ENCODE peak calls at places on chromosomes 6 and 20, in four cellular contexts. G is ovary, B is heart left ventricle, I is uterus. N is an unnamed sample.

GRCh38 chr20:50110141-50111047 is 2.6 kb downstream of the UBE2V1 start:
- DNase-seq in B (no peak), I (no peak), G (no peak), N (no peak)

GRCh38 chr6:109051301-109051700 is 43.3 kb downstream of the SESN1 start:
- DNase-seq in B (no peak), G (no peak), I (no peak), N (no peak)

GRCh38 chr6:21597706-21598273 is 4.2 kb downstream of the SOX4 start:
- DNase-seq in I (no peak), G (no peak), B (no peak), N (no peak)

GRCh38 chr20:62365814-62366369 is 1.2 kb downstream of the LAMA5 start:
- DNase-seq in I (no peak), G (no peak), B (peak), N (peak)

GRCh38 chr6:8080338-8081151 is 16.4 kb upstream of the BLOC1S5 start:
- DNase-seq in G (no peak), B (no peak), I (no peak), N (no peak)

GRCh38 chr20:36399147-36399968 is 93.2 kb downstream of the DLGAP4 start:
- DNase-seq in B (no peak), G (no peak), I (no peak), N (no peak)

GRCh38 chr6:138499303-138499991 is at the start of gene NHSL1:
- DNase-seq in I (no peak), B (no peak), G (no peak), N (no peak)

GRCh38 chr6:37862415-37862814 is 42.9 kb downstream of the ZFAND3 start:
- DNase-seq in I (no peak), B (no peak), G (no peak), N (no peak)

GRCh38 chr6:145491126-145491525 is 244.2 kb downstream of the EPM2A start:
- DNase-seq in I (no peak), G (no peak), B (no peak), N (no peak)

GRCh38 chr6:20918868-20919267 is 384.6 kb downstream of the CDKAL1 start:
- DNase-seq in G (no peak), B (no peak), I (no peak), N (no peak)

GRCh38 chr6:15769471-15770088 is 106.8 kb upstream of the DTNBP1 start:
- DNase-seq in G (no peak), B (no peak), I (no peak), N (no peak)

GRCh38 chr6:53048431-53049195 is 16.6 kb upstream of the FBXO9 start:
- DNase-seq in I (no peak), G (no peak), B (no peak), N (no peak)

GRCh38 chr6:54817834-54818233 is 28.7 kb upstream of the FAM83B start:
- DNase-seq in G (no peak), B (no peak), I (no peak), N (no peak)

GRCh38 chr6:156777866-156778614 is 862 bp downstream of the ARID1B start:
- DNase-seq in G (peak), B (peak), I (peak), N (peak)

GRCh38 chr6:156775717-156776116 is 1.5 kb upstream of the ARID1B start:
- DNase-seq in G (no peak), I (no peak), B (no peak), N (no peak)

GRCh38 chr6:156777577-156777865 is 343 bp downstream of the ARID1B start:
- DNase-seq in G (no peak), I (no peak), B (no peak), N (no peak)

GRCh38 chr6:156776470-156776840 is 723 bp upstream of the ARID1B start:
- DNase-seq in I (no peak), B (no peak), G (no peak), N (no peak)

GRCh38 chr6:156776841-156777576 is at the start of gene ARID1B:
- DNase-seq in G (peak), I (peak), B (peak), N (peak)
- TF ChIP-seq POLR2A in G (peak), I (peak), B (no peak), N (no peak)

GRCh38 chr6:42915737-42916136 is at the start of gene PTCRA:
- DNase-seq in I (no peak), G (no peak), B (no peak), N (no peak)

GRCh38 chr6:42907336-42907735 is 8.5 kb upstream of the PTCRA start:
- DNase-seq in I (peak), G (peak), B (peak), N (no peak)

GRCh38 chr6:42914546-42914945 is 1.3 kb upstream of the PTCRA start:
- DNase-seq in I (no peak), B (no peak), G (no peak), N (no peak)

GRCh38 chr6:42909835-42910234 is 6.0 kb upstream of the PTCRA start:
- DNase-seq in B (no peak), G (no peak), I (no peak), N (no peak)

DNA sequence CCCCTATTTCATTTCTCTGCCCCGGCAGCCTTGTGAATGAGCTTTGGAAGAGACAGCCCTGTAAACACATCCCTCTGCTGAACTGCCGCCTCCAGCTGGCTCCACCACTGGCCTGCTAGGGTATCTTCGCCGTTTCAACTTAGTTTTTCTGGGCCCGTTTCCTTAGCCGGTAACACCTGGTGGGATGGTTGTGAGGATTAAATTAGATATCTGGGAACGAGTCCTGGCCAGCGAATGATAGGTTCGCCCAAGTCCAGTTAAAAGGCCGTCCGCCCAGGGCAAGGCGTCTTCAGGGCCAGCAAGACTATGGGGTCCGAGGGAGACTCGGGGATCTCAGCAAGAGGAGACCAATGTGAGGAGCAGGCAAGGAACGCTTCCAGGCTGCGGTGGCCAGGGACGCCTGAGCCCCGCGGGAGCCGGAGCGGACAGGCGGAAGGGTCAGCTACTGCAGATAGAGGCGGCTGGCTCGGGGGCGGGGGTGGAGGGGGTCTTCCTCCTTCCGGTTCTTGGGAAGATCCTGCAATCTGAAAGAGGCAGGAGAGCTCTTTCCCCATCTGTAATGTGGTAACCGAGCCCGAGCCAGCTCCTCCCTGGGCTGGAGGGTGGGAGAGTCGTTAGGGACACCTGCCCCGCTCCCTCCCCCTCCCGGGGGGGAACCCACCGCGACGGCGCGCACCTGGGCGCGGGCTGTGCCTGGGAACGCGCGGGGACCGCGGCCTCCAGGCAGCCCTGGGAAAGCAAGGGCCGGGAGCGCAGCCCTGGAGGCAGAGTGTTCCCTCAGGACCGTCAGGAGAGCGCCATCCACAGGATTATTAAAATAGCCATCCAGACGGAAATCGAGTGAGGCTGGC is 4.5 kb upstream of the PTCRA start:
- DNase-seq in B (no peak), G (no peak), I (no peak), N (no peak)
- H3K4me3 ChIP-seq in B (peak), G (peak), I (peak), N (no peak)

GRCh38 chr6:142887534-142887933 is 57.4 kb downstream of the HIVEP2 start:
- DNase-seq in G (no peak), B (no peak), I (no peak), N (no peak)

GRCh38 chr6:142886431-142887170 is 58.4 kb downstream of the HIVEP2 start:
- DNase-seq in G (no peak), B (no peak), I (no peak), N (no peak)

GRCh38 chr6:142884214-142885035 is 60.6 kb downstream of the HIVEP2 start:
- DNase-seq in I (no peak), G (no peak), B (no peak), N (no peak)

GRCh38 chr6:142883011-142883410 is 62.0 kb downstream of the HIVEP2 start:
- DNase-seq in B (no peak), G (no peak), I (no peak), N (no peak)

DNA sequence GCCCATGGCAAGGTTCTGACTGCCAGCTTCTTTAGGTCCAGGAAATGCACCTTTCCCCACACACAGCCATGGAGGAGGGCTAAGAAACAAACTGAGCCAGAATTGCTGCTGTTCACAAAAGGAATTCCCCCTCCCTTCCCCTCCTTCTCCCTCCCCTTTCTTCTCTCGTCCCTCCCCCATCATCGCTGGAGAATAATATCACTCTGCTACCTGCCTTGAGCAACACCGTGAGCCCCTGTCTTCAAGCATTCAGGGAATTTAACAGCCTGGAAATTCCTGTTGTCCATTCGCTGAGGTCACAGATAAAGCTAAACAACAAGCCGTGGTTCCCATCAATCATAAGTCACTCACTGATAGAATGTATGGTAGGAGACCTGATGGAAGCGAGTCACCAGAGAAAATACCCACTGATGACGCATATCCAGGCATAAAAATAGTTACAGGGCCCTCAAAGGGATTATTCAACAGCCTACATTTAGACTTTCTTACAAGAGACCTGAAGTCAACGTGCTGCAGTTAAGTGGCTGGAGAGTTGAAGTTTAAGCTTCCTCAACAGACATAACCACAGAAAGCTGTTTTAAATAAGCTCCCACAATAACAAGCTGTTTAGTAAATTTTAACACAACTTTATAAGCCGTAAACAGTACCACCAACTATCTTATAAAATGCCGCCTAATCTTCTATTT is 59.7 kb downstream of the HIVEP2 start:
- DNase-seq in I (peak), G (peak), B (peak), N (no peak)
- TF ChIP-seq POLR2A in I (no peak), G (peak), B (no peak), N (no peak)

DNA sequence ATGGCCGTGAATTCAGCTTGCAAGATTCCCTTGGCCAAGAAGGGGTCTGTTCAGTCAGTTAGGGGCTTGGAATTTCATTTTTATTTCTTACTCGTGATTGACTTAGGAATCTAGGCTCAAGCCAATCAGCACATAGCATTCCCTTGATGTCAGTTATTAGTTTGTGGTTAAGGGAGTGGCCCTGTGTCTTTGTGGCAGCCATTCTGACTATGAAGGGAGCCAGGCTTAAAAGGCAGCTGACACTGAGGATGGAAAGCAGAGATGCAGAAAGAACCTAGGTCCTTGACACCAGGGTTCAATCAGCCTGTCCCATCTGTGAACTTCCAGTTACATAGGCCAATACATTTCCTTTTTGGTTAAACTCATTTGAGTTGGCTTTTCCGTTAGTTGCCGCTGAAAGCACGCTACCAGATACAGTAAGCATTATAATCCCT is 48.1 kb downstream of the MCUR1 start:
- DNase-seq in G (no peak), I (no peak), B (no peak), N (no peak)
- H3K4me3 ChIP-seq in G (no peak), I (no peak), B (no peak), N (no peak)

DNA sequence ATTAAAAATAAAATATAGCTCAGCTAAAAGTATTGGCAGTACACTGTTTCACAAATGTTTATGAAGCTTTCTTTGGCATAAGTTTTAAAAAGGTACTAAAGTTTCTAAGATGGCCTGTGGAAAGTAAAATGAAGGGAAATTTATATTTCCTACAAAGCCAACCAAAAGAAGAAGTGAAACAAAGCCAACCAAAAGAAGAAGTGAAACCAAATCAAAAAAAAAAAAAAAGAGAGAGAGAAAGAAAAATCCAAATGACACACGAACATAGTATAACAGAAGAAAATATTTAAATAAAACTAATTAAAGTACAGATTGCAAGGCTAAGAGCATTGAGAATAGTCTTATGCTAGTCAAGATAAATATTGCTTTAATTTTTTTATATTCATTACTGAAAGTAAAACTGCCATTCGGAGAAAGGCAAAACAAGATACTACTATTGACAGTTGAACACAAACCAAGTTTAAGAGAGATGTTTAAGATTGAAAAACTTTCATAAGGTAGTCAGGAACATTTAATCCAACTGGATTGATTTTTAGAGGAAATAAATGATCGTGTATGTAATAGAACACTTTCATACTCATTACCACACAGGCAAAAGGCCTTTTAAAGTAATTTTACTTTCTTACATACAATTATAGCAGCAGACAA is 12.8 kb upstream of the KHDRBS2 start:
- DNase-seq in I (no peak), G (no peak), B (no peak), N (no peak)
- TF ChIP-seq POLR2A in I (no peak), G (no peak), B (no peak), N (no peak)

DNA sequence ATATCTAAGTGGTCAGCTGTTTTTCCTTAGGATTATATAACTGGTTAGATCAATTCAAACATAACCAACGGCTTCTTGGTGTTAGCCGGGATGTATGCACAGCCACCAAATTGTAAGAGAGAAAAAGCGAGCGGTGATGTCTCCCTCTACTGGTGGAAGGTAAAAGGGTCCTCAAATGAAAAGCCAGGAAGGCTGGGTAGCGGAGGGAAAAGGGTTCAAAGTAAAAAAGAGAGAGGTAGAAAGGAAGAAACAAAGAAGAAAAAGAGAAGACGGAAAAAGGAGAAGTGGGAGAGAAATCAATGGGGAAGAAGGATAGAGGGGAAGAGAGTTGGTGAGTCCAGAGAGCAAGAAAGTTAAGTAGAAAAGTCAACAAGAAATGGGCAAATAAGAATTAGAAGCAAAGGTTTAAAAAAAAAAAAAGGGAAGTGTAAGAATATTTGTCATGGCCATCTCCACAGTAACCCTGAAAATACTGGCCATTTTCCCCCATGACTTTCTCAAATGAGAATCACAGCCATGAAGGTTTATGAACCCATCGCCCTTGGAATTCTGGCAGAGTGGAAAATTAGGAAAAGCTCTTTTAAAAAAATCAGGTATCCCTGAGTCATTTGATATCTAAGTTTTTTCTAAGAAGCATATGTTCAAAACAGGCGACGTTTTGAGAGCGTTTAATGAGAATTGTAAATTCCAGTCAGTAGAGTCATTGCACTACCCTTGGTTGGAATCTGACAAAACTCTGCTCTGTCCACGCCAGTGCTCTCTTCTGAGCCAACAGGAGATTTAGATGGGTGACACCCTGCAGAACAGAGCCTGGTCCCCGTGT is 155.6 kb upstream of the SNX9 start:
- DNase-seq in G (no peak), I (peak), B (peak), N (peak)
- H3K4me3 ChIP-seq in G (no peak), I (no peak), B (no peak), N (no peak)

GRCh38 chr6:99611148-99611547 is 4.5 kb downstream of the PRDM13 start:
- DNase-seq in I (no peak), G (no peak), B (no peak), N (no peak)

GRCh38 chr6:99612551-99613397 is 6.1 kb downstream of the PRDM13 start:
- DNase-seq in I (no peak), G (no peak), B (no peak), N (no peak)

GRCh38 chr6:99614430-99615161 is 8.0 kb downstream of the PRDM13 start:
- DNase-seq in B (no peak), I (no peak), G (no peak), N (no peak)

GRCh38 chr6:99613398-99613704 is 6.7 kb downstream of the PRDM13 start:
- DNase-seq in G (no peak), B (no peak), I (no peak), N (peak)

DNA sequence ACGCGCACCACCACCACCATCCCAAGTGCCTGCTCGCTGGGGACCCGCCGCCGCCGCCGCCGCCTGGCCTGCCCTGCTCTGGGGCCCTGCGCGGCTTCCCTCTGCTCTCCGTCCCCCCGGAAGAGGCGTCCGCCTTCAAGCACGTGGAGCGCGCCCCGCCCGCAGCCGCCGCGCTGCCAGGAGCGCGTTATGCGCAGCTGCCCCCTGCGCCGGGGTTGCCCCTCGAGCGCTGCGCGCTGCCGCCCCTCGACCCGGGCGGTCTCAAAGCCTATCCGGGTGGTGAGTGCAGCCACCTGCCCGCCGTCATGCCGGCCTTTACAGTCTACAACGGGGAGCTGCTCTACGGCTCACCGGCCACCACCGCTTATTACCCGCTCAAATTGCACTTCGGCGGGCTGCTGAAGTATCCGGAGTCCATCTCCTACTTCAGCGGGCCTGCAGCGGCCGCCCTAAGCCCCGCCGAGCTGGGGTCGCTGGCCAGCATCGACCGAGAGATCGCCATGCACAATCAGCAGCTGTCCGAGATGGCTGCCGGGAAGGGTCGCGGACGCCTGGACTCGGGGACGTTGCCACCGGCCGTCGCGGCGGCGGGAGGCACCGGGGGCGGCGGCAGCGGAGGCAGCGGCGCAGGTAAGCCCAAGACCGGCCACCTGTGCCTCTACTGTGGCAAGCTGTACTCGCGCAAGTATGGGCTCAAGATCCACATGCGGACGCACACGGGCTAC is 7.2 kb downstream of the PRDM13 start:
- DNase-seq in B (no peak), G (no peak), I (no peak), N (no peak)
- TF ChIP-seq POLR2A in B (no peak), G (no peak), I (no peak), N (no peak)